ENCODE peak calls at places on chromosomes 1 and 21, in five cellular contexts. X, U, J, S and Z are unnamed samples.

GRCh38 chr21:42002421-42002958 is 7.7 kb downstream of the ZBTB21 start:
- DNase-seq in X (no peak), U (no peak), J (no peak), S (peak; percentile 90), Z (no peak)

GRCh38 chr1:197666769-197667285 is 108.5 kb downstream of the DENND1B start:
- DNase-seq in X (no peak), U (no peak), J (no peak), S (no peak), Z (no peak)

GRCh38 chr1:167248707-167249642 is 28.3 kb downstream of the POU2F1 start:
- DNase-seq in X (no peak), U (no peak), J (no peak), S (no peak), Z (no peak)

GRCh38 chr1:109481646-109482045 is 2.1 kb upstream of the ATXN7L2 start:
- DNase-seq in X (no peak), U (no peak), J (no peak), S (no peak), Z (no peak)

GRCh38 chr1:6111571-6111970 is 65.9 kb downstream of the KCNAB2 start:
- DNase-seq in X (peak; percentile 6), U (no peak), J (no peak), S (no peak), Z (no peak)

GRCh38 chr1:18511469-18511997 is 30.8 kb downstream of the KLHDC7A start:
- DNase-seq in X (no peak), U (no peak), J (no peak), S (no peak), Z (no peak)

GRCh38 chr1:11384170-11384554 is 94.8 kb upstream of the DISP3 start:
- DNase-seq in X (no peak), U (no peak), J (no peak), S (no peak), Z (no peak)

GRCh38 chr1:174003867-174004266 is 18.3 kb downstream of the RC3H1 start:
- DNase-seq in X (no peak), U (no peak), J (no peak), S (no peak), Z (no peak)

GRCh38 chr1:112219267-112219666 is 176.7 kb upstream of the CTTNBP2NL start:
- DNase-seq in X (no peak), U (no peak), J (no peak), S (no peak), Z (no peak)

GRCh38 chr1:230792691-230793462 is 45.7 kb downstream of the CAPN9 start:
- DNase-seq in X (no peak), U (no peak), J (no peak), S (no peak), Z (no peak)

GRCh38 chr1:92961896-92962752 is 862 bp upstream of the DIPK1A start:
- DNase-seq in X (no peak), U (peak; percentile 82), J (peak; percentile 61), S (peak; percentile 38), Z (peak; percentile 38)

GRCh38 chr1:92958203-92958970 is 2.9 kb downstream of the DIPK1A start:
- DNase-seq in X (no peak), U (no peak), J (no peak), S (no peak), Z (no peak)

GRCh38 chr1:92960395-92961130 is 699 bp downstream of the DIPK1A start:
- DNase-seq in X (peak; percentile 43), U (peak; percentile 79), J (peak; percentile 76), S (peak; percentile 59), Z (peak; percentile 78)

GRCh38 chr1:92965003-92965402 is 3.7 kb upstream of the DIPK1A start:
- DNase-seq in X (no peak), U (no peak), J (no peak), S (no peak), Z (no peak)

GRCh38 chr1:92961131-92961895 is at the start of gene DIPK1A:
- DNase-seq in X (peak; percentile 83), U (peak; percentile 66), J (peak; percentile 77), S (peak; percentile 76), Z (peak; percentile 87)
- TF ChIP-seq CTCF in X (peak; percentile 8), U (no peak), J (no peak), S (no peak), Z (no peak)

GRCh38 chr1:183907106-183907505 is 102.2 kb downstream of the RGL1 start:
- DNase-seq in X (no peak), U (no peak), J (no peak), S (no peak), Z (no peak)

GRCh38 chr1:183905497-183905896 is 100.6 kb downstream of the RGL1 start:
- DNase-seq in X (no peak), U (no peak), J (no peak), S (no peak), Z (no peak)

GRCh38 chr1:183909672-183910071 is 104.8 kb downstream of the RGL1 start:
- DNase-seq in X (no peak), U (no peak), J (no peak), S (no peak), Z (no peak)

GRCh38 chr1:183910780-183911179 is 105.9 kb downstream of the RGL1 start:
- DNase-seq in X (no peak), U (no peak), J (no peak), S (no peak), Z (no peak)

DNA sequence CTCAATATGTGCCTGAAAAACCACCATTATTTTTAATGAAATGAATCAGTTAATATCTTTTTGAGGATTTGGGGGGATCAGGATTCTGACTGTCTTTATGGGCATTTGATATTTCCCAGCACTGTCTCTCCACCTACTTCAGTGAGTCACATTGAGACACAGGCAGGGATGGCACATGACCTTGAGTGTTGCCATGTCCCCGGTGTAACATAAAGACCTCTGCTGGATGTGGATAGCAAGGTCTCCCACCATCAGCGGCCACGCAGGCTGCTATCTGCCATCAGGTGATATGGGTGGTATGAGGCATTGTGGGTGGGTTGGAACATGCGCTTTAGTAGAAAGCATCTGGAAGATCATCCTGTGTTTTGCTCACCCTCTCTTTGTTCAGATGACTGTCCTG is 103.2 kb downstream of the RGL1 start:
- DNase-seq in X (no peak), U (no peak), J (no peak), S (peak; percentile 59), Z (no peak)
- H3K36me3 ChIP-seq in X (peaks cover 58% of the 10 kb centered on the region), U (peaks cover 3% of the 10 kb centered on the region), J (no peaks in the 10 kb centered on the region), S (peaks cover 84% of the 10 kb centered on the region), Z (peaks cover 12% of the 10 kb centered on the region)

GRCh38 chr1:84330125-84330984 is 28.8 kb downstream of the SAMD13 start:
- DNase-seq in X (no peak), U (no peak), J (no peak), S (no peak), Z (no peak)

DNA sequence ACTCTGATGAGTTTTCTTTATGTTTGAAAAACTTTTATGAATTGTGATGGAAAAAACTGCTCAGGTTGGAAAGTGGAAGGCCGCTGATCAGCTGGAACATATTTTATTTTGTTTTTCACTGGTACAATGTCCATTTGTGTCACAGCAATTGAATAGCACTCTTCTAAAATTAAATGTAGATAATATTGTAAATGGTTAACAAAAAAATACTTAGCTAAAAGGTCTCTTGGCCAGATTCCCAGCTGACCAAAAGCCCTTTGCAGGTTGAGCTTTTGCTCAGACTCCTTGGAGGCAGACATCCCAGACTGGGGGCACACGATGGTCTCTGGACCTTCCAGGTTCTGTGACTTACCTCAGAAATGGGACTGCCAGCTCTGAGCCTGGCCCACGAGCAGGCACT is 26.3 kb downstream of the SAMD13 start:
- DNase-seq in X (no peak), U (no peak), J (no peak), S (no peak), Z (no peak)
- TF ChIP-seq CTCF in X (no peak), U (no peak), J (no peak), S (no peak), Z (no peak)

DNA sequence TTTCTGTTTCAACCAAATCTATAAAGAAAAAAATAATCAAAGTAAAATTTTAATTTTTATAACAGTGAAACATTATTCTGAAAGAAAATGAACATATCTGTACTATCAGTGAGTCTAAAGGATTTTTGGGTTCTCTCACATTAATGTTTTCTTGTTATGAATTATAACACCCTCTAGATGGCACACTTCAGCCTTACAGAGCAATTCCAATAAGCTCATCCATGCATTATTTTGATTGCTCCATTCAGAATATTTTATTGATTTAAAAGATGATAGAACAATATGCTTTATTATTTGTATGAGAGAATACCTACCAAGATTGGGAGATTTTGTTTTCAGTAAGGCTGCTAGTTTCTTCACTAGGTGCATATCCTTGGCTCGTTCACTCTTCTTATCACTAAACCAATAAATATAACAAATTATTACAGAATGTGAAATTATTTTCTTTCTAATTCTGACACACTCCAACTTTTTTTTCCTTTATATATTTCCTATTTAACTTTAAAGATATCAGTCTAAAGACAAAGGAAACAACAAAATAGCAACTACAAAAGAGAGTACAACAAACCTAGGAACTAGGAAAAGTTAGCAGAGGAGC is 82.4 kb downstream of the RAB3GAP2 start:
- DNase-seq in X (no peak), U (peak; percentile 23), J (no peak), S (no peak), Z (no peak)
- H3K36me3 ChIP-seq in X (peaks cover 99% of the 10 kb centered on the region), U (peaks cover 2% of the 10 kb centered on the region), J (peaks cover 11% of the 10 kb centered on the region), S (peaks cover 32% of the 10 kb centered on the region), Z (peaks cover 83% of the 10 kb centered on the region)

DNA sequence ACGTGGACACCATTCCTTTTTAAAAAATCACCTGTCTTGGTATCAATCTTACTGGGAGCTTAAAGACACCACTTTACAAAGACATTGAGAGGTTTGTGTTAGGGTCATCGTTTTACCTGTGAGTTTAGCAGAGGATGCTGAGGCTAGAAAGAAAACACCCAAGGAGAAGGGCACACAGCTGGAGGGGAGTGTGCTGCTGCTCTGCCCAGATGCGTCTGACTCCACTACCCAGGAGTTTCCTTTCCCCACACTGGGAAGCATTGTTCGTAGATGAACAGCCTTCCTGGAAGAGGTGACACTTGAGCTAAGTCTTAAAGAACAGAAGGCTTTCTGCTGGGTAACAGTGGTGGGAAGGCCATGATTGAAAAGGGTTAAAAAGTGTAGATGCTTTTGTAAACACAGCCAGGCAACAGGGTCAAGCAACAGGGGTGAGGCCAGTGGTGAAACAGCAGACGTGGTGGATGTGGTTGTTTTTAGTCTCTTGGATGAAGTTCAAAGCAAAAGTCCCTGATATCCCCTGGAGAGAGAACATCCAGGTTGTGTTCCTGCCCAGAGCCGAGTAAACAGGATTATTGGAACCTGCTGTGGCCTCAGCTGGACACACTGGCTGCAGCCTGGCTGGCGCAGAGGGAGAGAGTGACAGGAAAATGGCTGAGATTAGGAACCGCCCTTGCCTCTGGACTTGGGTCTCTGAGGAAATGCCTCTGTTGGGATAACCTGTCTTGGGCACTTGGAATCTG is 198.6 kb upstream of the JUN start:
- DNase-seq in X (peak; percentile 43), U (no peak), J (no peak), S (no peak), Z (no peak)
- TF ChIP-seq CTCF in X (no peak), U (no peak), J (no peak), S (no peak), Z (no peak)